ENCODE peak calls at places on chromosome 19, in four cellular contexts. G is effector CD4-positive, alpha-beta T cell; A is stimulated activated CD4-positive, alpha-beta T cell treated with anti-CD3 and anti-CD28 coated beads, Interleukin-1b, Interleukin-23, amount 100 ng/mL, for 4 hours; J is mucosa of gallbladder. D is an unnamed sample.

GRCh38 chr19:19146865-19147264 is 8.6 kb upstream of the TMEM161A start:
- DNase-seq in G (no peak), A (no peak), J (no peak), D (no peak)

GRCh38 chr19:16326401-16327130 is 1.9 kb downstream of the KLF2 start:
- DNase-seq in G (peak), A (no peak), J (no peak), D (peak)

GRCh38 chr19:2041686-2042484 is 9.2 kb downstream of the MKNK2 start:
- DNase-seq in G (peak), A (peak), J (peak), D (peak)

GRCh38 chr19:46911456-46911855 is 50.7 kb downstream of the ARHGAP35 start:
- DNase-seq in G (no peak), A (no peak), J (no peak), D (no peak)

GRCh38 chr19:9917322-9917721 is 19.0 kb downstream of the OLFM2 start:
- DNase-seq in G (no peak), A (no peak), J (peak), D (no peak)

GRCh38 chr19:37007587-37008220 is 70.5 kb upstream of the ZNF420 start:
- DNase-seq in G (peak), A (peak), J (peak), D (peak)

GRCh38 chr19:20925481-20925880 is 2.4 kb downstream of the ZNF85 start:
- DNase-seq in G (no peak), A (no peak), J (no peak), D (no peak)

GRCh38 chr19:16068696-16069259 is 7.5 kb upstream of the TPM4 start:
- DNase-seq in G (no peak), A (no peak), J (no peak), D (no peak)